ENCODE peak calls at places on chromosomes 7 and 10, in nine cellular contexts. E is H9; I is osteoblast; T is CD8-positive, alpha-beta T cell; B is WERI-Rb-1; G is progenitor cell of endocrine pancreas; Q is HFF-Myc; C is gastrocnemius medialis; F is A549. W is an unnamed sample.

GRCh38 chr7:27165089-27165654 is at the start of gene HOXA9:
- DNase-seq in B (no peak), T (no peak), G (no peak), I (peak), Q (no peak), C (peak), E (no peak), F (no peak), W (no peak)

GRCh38 chr10:75502389-75502788 is 71.0 kb downstream of the LRMDA start:
- DNase-seq in I (no peak), F (no peak), T (no peak), Q (no peak), E (no peak), B (no peak), C (no peak), G (no peak), W (no peak)

GRCh38 chr10:79184141-79184625 is 115.4 kb downstream of the ZMIZ1 start:
- DNase-seq in E (peak), Q (no peak), B (no peak), I (peak), F (peak), G (no peak), T (no peak), C (no peak), W (no peak)

GRCh38 chr7:69335331-69335730 is 262.9 kb upstream of the AUTS2 start:
- DNase-seq in Q (no peak), T (no peak), F (no peak), G (no peak), C (no peak), I (no peak), E (no peak), B (no peak), W (no peak)

GRCh38 chr7:157568785-157569584 is 232.2 kb downstream of the DNAJB6 start:
- DNase-seq in G (no peak), I (no peak), F (no peak), B (no peak), E (peak), Q (no peak), C (no peak), T (peak), W (peak)

GRCh38 chr7:156609010-156609877 is 31.3 kb upstream of the RNF32 start:
- DNase-seq in E (no peak), T (no peak), Q (no peak), B (no peak), F (no peak), G (no peak), I (no peak), C (no peak), W (no peak)

GRCh38 chr10:22171131-22171530 is 46.7 kb downstream of the EBLN1 start:
- DNase-seq in C (no peak), F (no peak), B (no peak), G (no peak), E (no peak), I (no peak), Q (no peak), T (no peak), W (no peak)

GRCh38 chr10:32189400-32190084 is 133.3 kb upstream of the KIF5B start:
- DNase-seq in F (peak), C (no peak), I (no peak), E (no peak), Q (no peak), T (no peak), B (no peak), G (peak), W (no peak)

GRCh38 chr10:52313350-52314006 is 603 bp upstream of the DKK1 start:
- DNase-seq in Q (no peak), B (no peak), E (peak), T (no peak), G (no peak), F (no peak), I (peak), C (no peak), W (no peak)

GRCh38 chr10:29554660-29555059 is 80.1 kb downstream of the SVIL start:
- DNase-seq in C (peak), B (no peak), E (no peak), F (no peak), I (peak), Q (no peak), T (no peak), G (no peak), W (no peak)

GRCh38 chr10:83764681-83765080 is 374.6 kb upstream of the GHITM start:
- DNase-seq in E (no peak), G (no peak), B (peak), F (peak), I (no peak), C (no peak), T (no peak), Q (no peak), W (no peak)

GRCh38 chr10:61130366-61130765 is 186.4 kb upstream of the RHOBTB1 start:
- DNase-seq in G (no peak), Q (no peak), B (no peak), T (no peak), I (no peak), F (no peak), C (no peak), E (no peak), W (no peak)

GRCh38 chr7:135744938-135745701 is 3.5 kb downstream of the FAM180A start:
- DNase-seq in B (no peak), F (no peak), I (no peak), Q (no peak), T (no peak), C (no peak), G (no peak), E (no peak), W (no peak)

DNA sequence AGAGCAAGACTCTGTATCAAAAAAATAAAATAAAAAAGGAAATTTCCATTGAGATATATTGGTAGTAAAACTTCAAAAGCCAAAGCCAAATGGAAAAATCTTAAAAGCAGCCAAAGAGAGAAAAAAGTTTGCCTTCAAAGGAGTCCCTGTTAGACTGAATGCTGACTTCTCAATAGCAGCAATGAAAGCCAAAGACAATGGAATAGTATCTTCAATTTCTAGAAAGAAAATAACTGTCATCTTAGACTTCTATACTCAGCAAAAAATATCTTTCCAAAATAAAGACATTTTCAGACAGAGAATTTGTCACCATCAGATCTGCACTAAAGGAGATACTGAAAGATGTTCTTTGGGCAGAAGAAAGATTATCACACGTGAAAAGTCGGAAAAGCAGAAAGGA is 14.3 kb upstream of the OIT3 start:
- DNase-seq in E (no peak), I (no peak), F (no peak), T (no peak), G (no peak), B (no peak), Q (no peak), C (no peak), W (no peak)
- TF ChIP-seq CTCF in E (no peak), I (no peak), F (no peak), T (no peak), G (no peak), B (no peak), Q (no peak), C (no peak), W (no peak)

GRCh38 chr10:88117869-88118632 is 254.6 kb downstream of the PTEN start:
- DNase-seq in Q (no peak), F (peak), T (no peak), E (peak), G (no peak), B (no peak), I (no peak), C (no peak), W (no peak)
- TF ChIP-seq CTCF in Q (no peak), F (no peak), T (no peak), E (peak), G (peak), B (peak), I (peak), C (no peak), W (no peak)

GRCh38 chr10:93916257-93917063 is 22.7 kb downstream of the SLC35G1 start:
- DNase-seq in T (no peak), E (no peak), I (no peak), C (no peak), G (no peak), Q (no peak), F (peak), B (no peak), W (no peak)
- TF ChIP-seq CTCF in T (no peak), E (peak), I (peak), C (peak), G (peak), Q (peak), F (peak), B (peak), W (no peak)

DNA sequence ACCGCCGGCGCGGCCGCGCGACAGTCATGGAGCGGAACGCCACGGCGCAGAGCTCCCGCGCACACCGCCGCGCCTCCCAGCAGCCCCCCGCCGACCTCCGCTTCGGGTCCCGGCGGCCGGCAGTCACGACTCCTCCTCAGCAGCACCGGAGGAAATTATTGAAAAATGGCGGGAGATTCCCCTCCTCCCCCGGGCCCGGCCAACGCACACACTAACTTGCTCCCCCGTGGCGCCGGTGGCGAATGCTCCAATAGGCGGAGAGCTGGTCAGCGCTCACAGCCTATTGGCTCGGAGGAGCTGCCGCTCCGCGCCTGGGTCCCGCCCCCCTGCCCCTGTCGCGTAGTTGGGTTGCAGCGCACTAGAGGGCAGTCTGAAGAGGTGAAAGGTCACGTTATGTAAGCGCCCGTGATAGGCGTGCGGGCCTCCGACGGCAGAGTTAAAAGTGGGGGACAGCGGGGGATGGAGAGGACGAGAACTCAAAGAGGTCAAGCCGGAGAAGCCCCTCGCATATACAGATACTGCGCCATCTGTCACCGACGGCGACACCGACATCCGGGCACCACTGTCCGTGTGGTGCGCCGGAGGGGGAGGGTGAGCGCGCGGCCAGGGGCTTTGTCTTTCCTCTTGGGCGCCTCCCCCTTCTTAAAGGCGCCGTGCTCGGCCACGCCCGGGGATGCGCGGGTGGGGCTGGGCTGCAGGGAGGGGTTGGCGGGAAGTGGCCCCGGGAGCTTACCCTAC is at the start of gene BAZ1B:
- DNase-seq in E (peak), I (peak), C (peak), B (peak), T (peak), F (peak), G (peak), Q (peak), W (peak)
- TF ChIP-seq CTCF in E (peak), I (no peak), C (peak), B (no peak), T (no peak), F (no peak), G (peak), Q (peak), W (no peak)

W was measured in GM13976.